ENCODE peak calls at places on chromosomes 4 and X, in seven cellular contexts. Y is KBM-7; C is stimulated activated CD4-positive, alpha-beta T cell treated with anti-CD3 and anti-CD28 coated beads, Interleukin-15, amount 100 ng/mL, for 1 hour; J is EL; U is progenitor cell of endocrine pancreas; R is NCI-H460; W is sciatic nerve. P is an unnamed sample.

GRCh38 chr4:112938461-112939058 is 110.9 kb upstream of the ANK2 start:
- DNase-seq in Y (peak; percentile 63), C (no peak), J (peak; percentile 46), U (no peak), R (peak; percentile 31), W (no peak), P (no peak)

GRCh38 chr4:102104278-102104677 is 241.0 kb downstream of the SLC39A8 start:
- DNase-seq in Y (no peak), C (no peak), J (no peak), U (no peak), R (no peak), W (no peak), P (no peak)

GRCh38 chr4:57020467-57021101 is 41.9 kb downstream of the POLR2B start:
- DNase-seq in Y (no peak), C (no peak), J (peak; percentile 79), U (no peak), R (no peak), W (no peak), P (no peak)

GRCh38 chr4:158856852-158857251 is 88.0 kb downstream of the FNIP2 start:
- DNase-seq in Y (peak; percentile 38), C (no peak), J (peak; percentile 49), U (no peak), R (peak; percentile 26), W (no peak), P (no peak)

GRCh38 chrX:19156223-19156622 is 34.0 kb upstream of the ADGRG2 start:
- DNase-seq in Y (peak; percentile 1), C (no peak), J (no peak), U (no peak), R (no peak), W (no peak), P (no peak)

GRCh38 chr4:52244103-52244772 is 193.1 kb downstream of the SPATA18 start:
- DNase-seq in Y (no peak), C (no peak), J (no peak), U (no peak), R (no peak), W (no peak), P (no peak)

GRCh38 chrX:53438174-53438831 is 4.1 kb upstream of the HSD17B10 start:
- DNase-seq in Y (no peak), C (no peak), J (no peak), U (no peak), R (no peak), W (no peak), P (no peak)

GRCh38 chr4:102180080-102180479 is 165.2 kb downstream of the SLC39A8 start:
- DNase-seq in Y (no peak), C (no peak), J (no peak), U (no peak), R (no peak), W (no peak), P (no peak)

GRCh38 chr4:6478546-6479220 is 6.3 kb upstream of the PPP2R2C start:
- DNase-seq in Y (no peak), C (no peak), J (no peak), U (peak; percentile 5), R (no peak), W (peak; percentile 19), P (no peak)

GRCh38 chr4:186587416-186588018 is 32.1 kb upstream of the MTNR1A start:
- DNase-seq in Y (peak; percentile 64), C (peak; percentile 33), J (peak; percentile 58), U (peak; percentile 44), R (peak; percentile 36), W (peak; percentile 86), P (peak; percentile 19)

GRCh38 chr4:161486454-161486853 is 677.3 kb downstream of the FSTL5 start:
- DNase-seq in Y (peak; percentile 29), C (no peak), J (no peak), U (no peak), R (no peak), W (no peak), P (no peak)

P was measured in T-helper 1 cell.